ENCODE peak calls at places on chromosome 9, in ten cellular contexts. Y, E, J, C, P, I, S, K, H and R are unnamed samples.

GRCh38 chr9:99411479-99412100 is 189.5 kb downstream of the SEC61B start:
- DNase-seq in Y (peak; percentile 50), E (no peak), J (no peak), C (no peak), P (no peak), I (no peak), S (no peak), K (peak; percentile 15), H (no peak), R (no peak)

GRCh38 chr9:127143920-127144465 is 21.6 kb upstream of the ANGPTL2 start:
- DNase-seq in Y (no peak), E (no peak), J (no peak), C (no peak), P (no peak), I (no peak), S (no peak), K (no peak), H (no peak), R (no peak)

GRCh38 chr9:94482110-94482509 is 72.8 kb upstream of the PCAT7 start:
- DNase-seq in Y (no peak), E (no peak), J (no peak), C (no peak), P (no peak), I (no peak), S (no peak), K (no peak), H (no peak), R (no peak)

GRCh38 chr9:94002316-94003140 is 47.4 kb upstream of the BARX1 start:
- DNase-seq in Y (no peak), E (peak; percentile 72), J (peak; percentile 70), C (peak; percentile 59), P (peak; percentile 51), I (no peak), S (no peak), K (peak; percentile 71), H (peak; percentile 21), R (peak; percentile 46)

GRCh38 chr9:3342159-3342777 is 183.5 kb downstream of the RFX3 start:
- DNase-seq in Y (no peak), E (no peak), J (no peak), C (peak; percentile 78), P (no peak), I (no peak), S (no peak), K (no peak), H (no peak), R (no peak)

GRCh38 chr9:88056876-88057275 is 81.4 kb downstream of the SPATA31C2 start:
- DNase-seq in Y (no peak), E (no peak), J (no peak), C (peak; percentile 19), P (no peak), I (no peak), S (no peak), K (no peak), H (no peak), R (no peak)

GRCh38 chr9:130156672-130157071 is 15.5 kb upstream of the NCS1 start:
- DNase-seq in Y (no peak), E (no peak), J (no peak), C (no peak), P (no peak), I (no peak), S (no peak), K (no peak), H (peak; percentile 52), R (no peak)

GRCh38 chr9:68933434-68934318 is 80.2 kb downstream of the PRKACG start:
- DNase-seq in Y (no peak), E (no peak), J (no peak), C (no peak), P (no peak), I (no peak), S (no peak), K (no peak), H (no peak), R (no peak)

GRCh38 chr9:121767176-121767769 is 115.8 kb downstream of the DAB2IP start:
- DNase-seq in Y (peak; percentile 12), E (no peak), J (no peak), C (no peak), P (no peak), I (no peak), S (no peak), K (no peak), H (no peak), R (no peak)

GRCh38 chr9:137028281-137029057 is 432 bp upstream of the ABCA2 start:
- DNase-seq in Y (peak; percentile 72), E (peak; percentile 37), J (peak; percentile 37), C (no peak), P (peak; percentile 56), I (no peak), S (peak; percentile 74), K (peak; percentile 85), H (peak; percentile 76), R (peak; percentile 69)

GRCh38 chr9:94697972-94698581 is 28.4 kb upstream of the AOPEP start:
- DNase-seq in Y (no peak), E (no peak), J (peak; percentile 26), C (peak; percentile 66), P (no peak), I (no peak), S (no peak), K (peak; percentile 14), H (peak; percentile 14), R (no peak)

GRCh38 chr9:126528111-126528510 is 85.6 kb upstream of the LMX1B start:
- DNase-seq in Y (no peak), E (no peak), J (no peak), C (no peak), P (no peak), I (no peak), S (no peak), K (no peak), H (no peak), R (no peak)

GRCh38 chr9:6354072-6354686 is 26.0 kb downstream of the TPD52L3 start:
- DNase-seq in Y (no peak), E (peak; percentile 35), J (peak; percentile 44), C (peak; percentile 80), P (peak; percentile 79), I (no peak), S (no peak), K (peak; percentile 54), H (peak; percentile 87), R (peak; percentile 24)

GRCh38 chr9:36488322-36488838 is 84.3 kb upstream of the MELK start:
- DNase-seq in Y (no peak), E (no peak), J (no peak), C (no peak), P (no peak), I (no peak), S (no peak), K (no peak), H (no peak), R (no peak)

GRCh38 chr9:70634696-70635095 is 220.2 kb upstream of the KLF9 start:
- DNase-seq in Y (no peak), E (no peak), J (no peak), C (no peak), P (no peak), I (no peak), S (no peak), K (no peak), H (no peak), R (no peak)

GRCh38 chr9:116605904-116606341 is 81.2 kb upstream of the TRIM32 start:
- DNase-seq in Y (peak; percentile 57), E (no peak), J (no peak), C (peak; percentile 22), P (no peak), I (no peak), S (no peak), K (no peak), H (no peak), R (no peak)

GRCh38 chr9:34171753-34172535 is 6.9 kb upstream of the UBAP1 start:
- DNase-seq in Y (peak; percentile 45), E (no peak), J (no peak), C (no peak), P (peak; percentile 69), I (no peak), S (peak; percentile 50), K (no peak), H (no peak), R (no peak)

GRCh38 chr9:127790094-127790855 is 4.4 kb downstream of the CDK9 start:
- DNase-seq in Y (no peak), E (no peak), J (no peak), C (no peak), P (no peak), I (no peak), S (no peak), K (no peak), H (no peak), R (no peak)

GRCh38 chr9:16039103-16039987 is 486.5 kb downstream of the CCDC171 start:
- DNase-seq in Y (no peak), E (no peak), J (no peak), C (peak; percentile 71), P (peak; percentile 14), I (no peak), S (no peak), K (peak; percentile 14), H (no peak), R (no peak)

GRCh38 chr9:96596601-96597111 is 23.0 kb downstream of the CDC14B start:
- DNase-seq in Y (no peak), E (no peak), J (no peak), C (no peak), P (no peak), I (no peak), S (no peak), K (no peak), H (no peak), R (no peak)

GRCh38 chr9:76667521-76667957 is 96.7 kb upstream of the PCA3 start:
- DNase-seq in Y (no peak), E (no peak), J (peak; percentile 13), C (no peak), P (no peak), I (no peak), S (no peak), K (no peak), H (peak; percentile 71), R (no peak)

GRCh38 chr9:115134941-115135340 is 17.0 kb upstream of the TNC start:
- DNase-seq in Y (no peak), E (no peak), J (no peak), C (peak; percentile 67), P (no peak), I (no peak), S (no peak), K (no peak), H (peak; percentile 16), R (no peak)

GRCh38 chr9:85451680-85452079 is 290.1 kb downstream of the AGTPBP1 start:
- DNase-seq in Y (no peak), E (no peak), J (no peak), C (no peak), P (no peak), I (no peak), S (no peak), K (no peak), H (no peak), R (no peak)

GRCh38 chr9:22790329-22790728 is 343.7 kb downstream of the DMRTA1 start:
- DNase-seq in Y (no peak), E (no peak), J (no peak), C (peak; percentile 19), P (no peak), I (no peak), S (no peak), K (no peak), H (no peak), R (no peak)

GRCh38 chr9:105281272-105281671 is 36.8 kb downstream of the SLC44A1 start:
- DNase-seq in Y (no peak), E (no peak), J (no peak), C (peak; percentile 22), P (no peak), I (no peak), S (no peak), K (no peak), H (no peak), R (no peak)

GRCh38 chr9:126587187-126588185 is 26.2 kb upstream of the LMX1B start:
- DNase-seq in Y (peak; percentile 89), E (no peak), J (no peak), C (no peak), P (peak; percentile 86), I (no peak), S (peak; percentile 54), K (no peak), H (no peak), R (no peak)

GRCh38 chr9:3292311-3292710 is 233.5 kb downstream of the RFX3 start:
- DNase-seq in Y (no peak), E (no peak), J (no peak), C (no peak), P (no peak), I (no peak), S (no peak), K (no peak), H (no peak), R (no peak)

GRCh38 chr9:7216004-7216821 is 458.4 kb downstream of the KDM4C start:
- DNase-seq in Y (no peak), E (no peak), J (no peak), C (peak; percentile 81), P (no peak), I (no peak), S (no peak), K (no peak), H (peak; percentile 20), R (no peak)